ENCODE peak calls at places on chromosomes 3 and 15, in ten cellular contexts. L is AG04450; G is SJSA1; C is aorta; T is spleen; A is colonic mucosa; X is lower lobe of right lung; Y is HL-60; Q is effector memory CD4-positive, alpha-beta T cell; S is body of pancreas. H is an unnamed sample.

GRCh38 chr3:50150863-50151686 is 4.0 kb upstream of the SEMA3F start:
- DNase-seq in X (no peak), G (no peak), L (no peak), S (no peak), A (peak), Q (no peak), T (peak), Y (no peak), C (no peak), H (no peak)

GRCh38 chr3:37243811-37244748 is 69.7 kb upstream of the LRRFIP2 start:
- DNase-seq in T (peak), C (peak), L (no peak), Y (no peak), S (peak), A (peak), G (peak), Q (peak), X (peak), H (peak)

GRCh38 chr3:60469481-60469880 is 781.8 kb downstream of the FHIT start:
- DNase-seq in T (no peak), A (no peak), Y (no peak), L (no peak), S (no peak), X (no peak), C (no peak), G (no peak), Q (no peak), H (no peak)

GRCh38 chr15:93862791-93863190 is 368.6 kb upstream of the MCTP2 start:
- DNase-seq in S (peak), T (no peak), C (no peak), Q (no peak), G (no peak), Y (peak), X (peak), A (no peak), L (no peak), H (no peak)

GRCh38 chr3:39216176-39216790 is 23.9 kb upstream of the XIRP1 start:
- DNase-seq in Y (peak), C (no peak), G (no peak), A (no peak), S (peak), L (no peak), T (no peak), X (no peak), Q (no peak), H (no peak)

GRCh38 chr3:44880284-44880683 is 5.9 kb downstream of the TGM4 start:
- DNase-seq in A (no peak), L (no peak), C (no peak), Q (no peak), G (no peak), X (no peak), T (no peak), S (no peak), Y (no peak), H (no peak)

GRCh38 chr3:23611737-23612295 is 193.9 kb upstream of the UBE2E1 start:
- DNase-seq in A (no peak), X (peak), L (peak), Q (no peak), C (peak), S (peak), T (no peak), Y (no peak), G (peak), H (no peak)

GRCh38 chr3:136624894-136625815 is 127.0 kb downstream of the STAG1 start:
- DNase-seq in Q (no peak), A (peak), C (no peak), G (no peak), Y (no peak), L (no peak), X (no peak), T (no peak), S (peak), H (no peak)

GRCh38 chr15:99726333-99726732 is 6.9 kb downstream of the LYSMD4 start:
- DNase-seq in T (no peak), X (no peak), C (no peak), S (no peak), G (no peak), Q (no peak), L (no peak), Y (no peak), A (no peak), H (no peak)

GRCh38 chr3:150216866-150217600 is 191.1 kb upstream of the TSC22D2 start:
- DNase-seq in A (no peak), T (no peak), S (no peak), G (no peak), C (no peak), L (no peak), Y (no peak), Q (no peak), X (no peak), H (no peak)

GRCh38 chr15:101258238-101259144 is 6.6 kb upstream of the CHSY1 start:
- DNase-seq in S (peak), Q (peak), Y (no peak), L (no peak), A (peak), T (peak), X (no peak), G (peak), C (peak), H (no peak)

GRCh38 chr15:47374222-47374621 is 343.1 kb upstream of the SEMA6D start:
- DNase-seq in X (no peak), G (no peak), Q (no peak), T (no peak), C (no peak), A (no peak), L (no peak), S (no peak), Y (no peak), H (no peak)

GRCh38 chr3:65927576-65927975 is 111.1 kb downstream of the MAGI1 start:
- DNase-seq in G (no peak), S (no peak), T (no peak), A (no peak), Y (no peak), X (no peak), C (no peak), Q (no peak), L (no peak), H (no peak)

GRCh38 chr15:61449306-61449705 is 220.2 kb upstream of the RORA start:
- DNase-seq in L (no peak), S (no peak), C (no peak), T (no peak), Q (no peak), X (no peak), Y (no peak), G (no peak), A (no peak), H (no peak)

GRCh38 chr15:84863480-84864428 is 20.7 kb upstream of the SLC28A1 start:
- DNase-seq in T (no peak), X (no peak), Q (no peak), S (no peak), G (no peak), C (no peak), Y (no peak), A (no peak), L (no peak), H (no peak)

GRCh38 chr3:13010770-13011169 is 62.5 kb downstream of the IQSEC1 start:
- DNase-seq in G (no peak), S (no peak), Y (no peak), Q (no peak), T (no peak), C (no peak), L (no peak), X (peak), A (no peak), H (no peak)

GRCh38 chr3:173653781-173654180 is 256.2 kb downstream of the NLGN1 start:
- DNase-seq in X (no peak), C (no peak), Y (no peak), G (no peak), T (no peak), L (no peak), S (no peak), A (no peak), Q (no peak), H (no peak)

GRCh38 chr15:67126551-67127333 is 61.3 kb downstream of the SMAD3 start:
- DNase-seq in Y (no peak), A (peak), G (no peak), C (no peak), S (peak), X (no peak), T (peak), Q (no peak), L (no peak), H (no peak)

GRCh38 chr3:12175844-12176453 is 17.2 kb upstream of the TIMP4 start:
- DNase-seq in L (no peak), Q (no peak), C (peak), A (peak), Y (no peak), X (peak), T (peak), S (peak), G (peak), H (no peak)

GRCh38 chr3:101943028-101943427 is 93.7 kb downstream of the NFKBIZ start:
- DNase-seq in G (no peak), Q (no peak), T (no peak), S (no peak), Y (no peak), X (no peak), C (no peak), A (no peak), L (no peak), H (peak)

GRCh38 chr3:182755308-182756106 is 37.8 kb upstream of the ATP11B start:
- DNase-seq in C (no peak), L (no peak), Y (no peak), T (no peak), G (peak), Q (no peak), X (no peak), A (no peak), S (no peak), H (no peak)

GRCh38 chr3:139970526-139970925 is 35.5 kb downstream of the CLSTN2 start:
- DNase-seq in S (no peak), G (no peak), Y (no peak), T (no peak), C (no peak), Q (no peak), L (no peak), X (no peak), A (no peak), H (no peak)

GRCh38 chr3:175146258-175146657 is 287.1 kb downstream of the NAALADL2 start:
- DNase-seq in A (no peak), G (no peak), S (no peak), X (no peak), L (peak), T (no peak), Y (no peak), C (no peak), Q (no peak), H (no peak)

GRCh38 chr3:99681512-99681911 is 43.1 kb downstream of the COL8A1 start:
- DNase-seq in Y (no peak), L (no peak), C (no peak), S (no peak), T (no peak), Q (no peak), A (no peak), X (no peak), G (no peak), H (no peak)

GRCh38 chr3:52786330-52787215 is 8.0 kb upstream of the ITIH3 start:
- DNase-seq in S (no peak), G (no peak), A (no peak), T (peak), Q (no peak), X (peak), C (peak), L (no peak), Y (no peak), H (no peak)

DNA sequence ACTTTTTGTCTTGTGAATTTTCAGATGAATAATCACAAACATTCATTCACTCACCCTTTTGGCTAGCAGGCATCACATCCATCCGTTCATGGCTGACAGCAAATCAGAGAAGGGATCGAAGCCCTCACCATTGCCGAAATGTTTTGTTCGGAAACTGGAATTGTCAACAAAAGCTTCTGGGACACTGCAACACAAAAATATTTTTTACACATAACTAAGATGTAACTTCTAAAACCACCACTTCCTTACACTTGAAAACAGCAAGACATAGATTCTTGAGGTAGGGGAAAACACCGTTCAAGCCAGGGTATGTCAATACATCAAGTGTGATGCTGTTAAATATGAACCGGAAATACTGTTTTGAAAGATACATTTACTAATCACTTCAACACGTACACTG is 90.2 kb downstream of the FOXP1 start:
- DNase-seq in G (peak), Q (peak), S (no peak), X (no peak), L (no peak), A (no peak), Y (no peak), C (no peak), T (no peak), H (peak)
- H3K27ac ChIP-seq in G (peak), Q (peak), S (no peak), X (no peak), L (no peak), A (no peak), Y (no peak), C (no peak), T (peak), H (peak)

GRCh38 chr15:55588818-55589122 is 625 bp upstream of the PYGO1 start:
- DNase-seq in T (no peak), Y (no peak), Q (no peak), C (no peak), S (no peak), L (no peak), X (no peak), A (no peak), G (no peak), H (no peak)

GRCh38 chr15:55586808-55587207 is 1.3 kb downstream of the PYGO1 start:
- DNase-seq in S (no peak), Q (no peak), X (no peak), Y (no peak), C (no peak), L (no peak), G (no peak), T (no peak), A (no peak), H (no peak)

GRCh38 chr15:55588070-55588817 is at the start of gene PYGO1:
- DNase-seq in G (peak), T (peak), A (peak), Q (no peak), S (peak), C (peak), L (peak), X (peak), Y (no peak), H (peak)

GRCh38 chr15:55589297-55589696 is 1.2 kb upstream of the PYGO1 start:
- DNase-seq in G (no peak), Q (no peak), T (no peak), Y (no peak), A (no peak), L (no peak), S (no peak), X (no peak), C (no peak), H (no peak)

GRCh38 chr15:55587321-55588069 is 650 bp downstream of the PYGO1 start:
- DNase-seq in X (peak), Q (no peak), G (peak), Y (no peak), L (no peak), A (peak), S (peak), T (no peak), C (peak), H (peak)
- H3K4me3 ChIP-seq in X (peak), Q (peak), G (peak), Y (peak), L (peak), A (peak), S (no peak), T (peak), C (peak), H (peak)

GRCh38 chr3:25027639-25028038 is 400.4 kb upstream of the RARB start:
- DNase-seq in S (no peak), C (no peak), Q (no peak), X (no peak), T (no peak), L (no peak), G (no peak), A (no peak), Y (no peak), H (no peak)
- H3K27ac ChIP-seq in S (no peak), C (no peak), Q (no peak), X (no peak), T (no peak), L (no peak), G (no peak), A (no peak), Y (no peak), H (no peak)

GRCh38 chr15:56980474-56980873 is 62.0 kb downstream of the TCF12 start:
- DNase-seq in L (no peak), A (no peak), Q (no peak), Y (no peak), S (no peak), X (no peak), T (no peak), C (no peak), G (no peak), H (no peak)
- H3K4me3 ChIP-seq in L (no peak), A (no peak), Q (no peak), Y (no peak), S (no peak), X (no peak), T (no peak), C (no peak), G (no peak), H (no peak)

GRCh38 chr3:127542441-127542952 is 48.0 kb downstream of the TPRA1 start:
- DNase-seq in Q (no peak), C (no peak), L (no peak), G (no peak), T (no peak), Y (no peak), X (peak), A (peak), S (peak), H (no peak)

GRCh38 chr3:127544151-127544805 is 46.3 kb downstream of the TPRA1 start:
- DNase-seq in G (peak), T (peak), Q (peak), A (peak), C (peak), Y (peak), X (peak), S (peak), L (peak), H (peak)

GRCh38 chr3:127541320-127541719 is 49.2 kb downstream of the TPRA1 start:
- DNase-seq in X (no peak), T (no peak), C (no peak), G (no peak), S (no peak), L (no peak), Q (no peak), Y (no peak), A (no peak), H (no peak)

GRCh38 chr3:127544806-127545545 is 45.6 kb downstream of the TPRA1 start:
- DNase-seq in T (no peak), C (no peak), A (peak), S (no peak), Y (no peak), Q (no peak), L (no peak), X (peak), G (no peak), H (no peak)

GRCh38 chr3:127543441-127543840 is 47.1 kb downstream of the TPRA1 start:
- DNase-seq in Y (no peak), A (no peak), L (no peak), X (no peak), G (no peak), S (no peak), T (no peak), Q (no peak), C (no peak), H (no peak)
- H3K27ac ChIP-seq in Y (no peak), A (no peak), L (no peak), X (peak), G (no peak), S (no peak), T (no peak), Q (no peak), C (no peak), H (no peak)